ENCODE peak calls at places on chromosomes 2 and 18, in nine cellular contexts. U, T, K, B, N, E, L, G and O are unnamed samples.

GRCh38 chr2:212345966-212346365 is 192.6 kb downstream of the ERBB4 start:
- DNase-seq in U (no peak), T (no peak), K (no peak), B (no peak), N (no peak), E (no peak), L (no peak), G (no peak), O (no peak)

GRCh38 chr18:74412106-74412880 is 44.8 kb downstream of the DIPK1C start:
- DNase-seq in U (no peak), T (peak; percentile 77), K (no peak), B (no peak), N (no peak), E (no peak), L (no peak), G (peak; percentile 39), O (peak; percentile 46)

GRCh38 chr2:71950256-71951066 is 197.2 kb downstream of the CYP26B1 start:
- DNase-seq in U (no peak), T (no peak), K (no peak), B (peak; percentile 77), N (no peak), E (no peak), L (no peak), G (no peak), O (no peak)

GRCh38 chr2:131584940-131585339 is 57.3 kb downstream of the CCDC74A start:
- DNase-seq in U (no peak), T (no peak), K (no peak), B (no peak), N (no peak), E (no peak), L (no peak), G (no peak), O (no peak)

GRCh38 chr2:134027980-134028379 is 225.9 kb upstream of the MGAT5 start:
- DNase-seq in U (no peak), T (no peak), K (no peak), B (peak; percentile 24), N (no peak), E (no peak), L (no peak), G (no peak), O (no peak)

GRCh38 chr2:230666885-230667712 is 45.5 kb upstream of the CAB39 start:
- DNase-seq in U (no peak), T (no peak), K (peak; percentile 21), B (no peak), N (no peak), E (no peak), L (no peak), G (no peak), O (no peak)

GRCh38 chr2:44063007-44063406 is 67.2 kb upstream of the LRPPRC start:
- DNase-seq in U (no peak), T (no peak), K (no peak), B (no peak), N (no peak), E (no peak), L (no peak), G (no peak), O (no peak)

GRCh38 chr2:177143444-177143843 is 69.2 kb upstream of the HNRNPA3 start:
- DNase-seq in U (no peak), T (no peak), K (no peak), B (peak; percentile 76), N (no peak), E (no peak), L (no peak), G (no peak), O (no peak)

GRCh38 chr2:9807056-9807455 is 36.2 kb upstream of the TAF1B start:
- DNase-seq in U (no peak), T (no peak), K (no peak), B (no peak), N (no peak), E (no peak), L (no peak), G (no peak), O (no peak)

GRCh38 chr2:234363011-234363487 is 133.8 kb downstream of the ARL4C start:
- DNase-seq in U (no peak), T (no peak), K (no peak), B (peak; percentile 55), N (no peak), E (peak; percentile 12), L (no peak), G (no peak), O (no peak)

GRCh38 chr2:177353084-177353483 is 39.5 kb upstream of the AGPS start:
- DNase-seq in U (no peak), T (no peak), K (no peak), B (peak; percentile 20), N (no peak), E (no peak), L (no peak), G (no peak), O (no peak)

GRCh38 chr2:216315817-216316603 is 56.3 kb downstream of the MARCHF4 start:
- DNase-seq in U (no peak), T (no peak), K (no peak), B (peak; percentile 68), N (no peak), E (no peak), L (no peak), G (peak; percentile 20), O (no peak)

GRCh38 chr2:156099382-156099781 is 233.1 kb downstream of the NR4A2 start:
- DNase-seq in U (no peak), T (no peak), K (no peak), B (no peak), N (no peak), E (no peak), L (no peak), G (no peak), O (no peak)

GRCh38 chr18:59758837-59759236 is 61.6 kb upstream of the CCBE1 start:
- DNase-seq in U (no peak), T (no peak), K (no peak), B (no peak), N (no peak), E (no peak), L (no peak), G (no peak), O (no peak)

GRCh38 chr18:55489034-55489741 is 98.8 kb downstream of the TCF4 start:
- DNase-seq in U (no peak), T (no peak), K (no peak), B (no peak), N (no peak), E (peak; percentile 39), L (no peak), G (no peak), O (no peak)

GRCh38 chr18:80159713-80160636 is 50.9 kb downstream of the ADNP2 start:
- DNase-seq in U (no peak), T (no peak), K (peak; percentile 44), B (no peak), N (no peak), E (no peak), L (peak; percentile 23), G (no peak), O (no peak)

GRCh38 chr18:61850756-61851155 is 42.1 kb downstream of the RNF152 start:
- DNase-seq in U (no peak), T (no peak), K (no peak), B (no peak), N (no peak), E (no peak), L (no peak), G (no peak), O (no peak)

GRCh38 chr2:70959271-70959761 is 19.1 kb upstream of the ANKRD53 start:
- DNase-seq in U (no peak), T (no peak), K (peak; percentile 14), B (no peak), N (no peak), E (no peak), L (no peak), G (no peak), O (no peak)

GRCh38 chr2:223586261-223586660 is 15.9 kb downstream of the SCG2 start:
- DNase-seq in U (no peak), T (no peak), K (no peak), B (peak; percentile 59), N (no peak), E (peak; percentile 54), L (no peak), G (no peak), O (no peak)

GRCh38 chr2:169034984-169035544 is 3.9 kb upstream of the ABCB11 start:
- DNase-seq in U (no peak), T (no peak), K (no peak), B (no peak), N (no peak), E (no peak), L (no peak), G (no peak), O (no peak)

GRCh38 chr2:18626256-18626668 is 36.9 kb upstream of the NT5C1B start:
- DNase-seq in U (no peak), T (no peak), K (no peak), B (peak; percentile 46), N (no peak), E (no peak), L (no peak), G (no peak), O (no peak)

GRCh38 chr18:3256693-3257626 is 5.0 kb upstream of the MYL12B start:
- DNase-seq in U (no peak), T (no peak), K (no peak), B (peak; percentile 27), N (no peak), E (no peak), L (no peak), G (no peak), O (no peak)

GRCh38 chr2:178420463-178420990 is 30.4 kb downstream of the PRKRA start:
- DNase-seq in U (no peak), T (no peak), K (no peak), B (no peak), N (no peak), E (no peak), L (no peak), G (no peak), O (no peak)

GRCh38 chr2:3344897-3345296 is 32.7 kb downstream of the EIPR1 start:
- DNase-seq in U (no peak), T (no peak), K (no peak), B (no peak), N (no peak), E (no peak), L (no peak), G (no peak), O (no peak)